ENCODE peak calls at places on chromosomes 2 and 18, in five cellular contexts. Z is fibroblast of mammary gland; S is left cardiac atrium; X is stimulated activated CD8-positive, alpha-beta memory T cell treated with anti-CD3 and anti-CD28 coated beads, Interleukin-15, amount 100 ng/mL, for 24 hours; T is nucleus accumbens. B is an unnamed sample.

GRCh38 chr18:8329186-8329771 is 280.0 kb upstream of the RAB12 start:
- DNase-seq in Z (peak; percentile 74), S (no peak), X (no peak), T (no peak), B (no peak)

GRCh38 chr18:34370704-34371405 is 146.1 kb upstream of the NOL4 start:
- DNase-seq in Z (no peak), S (no peak), X (no peak), T (no peak), B (no peak)

GRCh38 chr2:3288455-3289163 is 89.0 kb downstream of the EIPR1 start:
- DNase-seq in Z (no peak), S (no peak), X (no peak), T (peak; percentile 31), B (no peak)

GRCh38 chr2:187299122-187299906 is 148.7 kb downstream of the CALCRL start:
- DNase-seq in Z (peak; percentile 76), S (no peak), X (no peak), T (no peak), B (no peak)

GRCh38 chr2:128661289-128661688 is 342.6 kb upstream of the HS6ST1 start:
- DNase-seq in Z (no peak), S (no peak), X (no peak), T (no peak), B (no peak)

GRCh38 chr2:205792908-205793307 is 110.6 kb downstream of the NRP2 start:
- DNase-seq in Z (no peak), S (no peak), X (no peak), T (no peak), B (no peak)

GRCh38 chr2:203983064-203983715 is 46.6 kb downstream of the ICOS start:
- DNase-seq in Z (no peak), S (no peak), X (no peak), T (no peak), B (no peak)

GRCh38 chr2:67879586-67880290 is 183.1 kb downstream of the C1D start:
- DNase-seq in Z (peak; percentile 80), S (no peak), X (no peak), T (no peak), B (no peak)

GRCh38 chr2:202375006-202375610 is 1.0 kb upstream of the BMPR2 start:
- DNase-seq in Z (peak; percentile 63), S (peak; percentile 87), X (no peak), T (peak; percentile 52), B (peak; percentile 58)

GRCh38 chr18:79047556-79048244 is 21.5 kb upstream of the ATP9B start:
- DNase-seq in Z (no peak), S (no peak), X (no peak), T (no peak), B (no peak)

GRCh38 chr2:47626664-47627063 is 156.3 kb upstream of the MSH6 start:
- DNase-seq in Z (no peak), S (no peak), X (no peak), T (no peak), B (no peak)

GRCh38 chr18:61703508-61703907 is 189.3 kb downstream of the RNF152 start:
- DNase-seq in Z (peak; percentile 79), S (no peak), X (no peak), T (no peak), B (no peak)

GRCh38 chr2:237870754-237871651 is 11.6 kb downstream of the RAMP1 start:
- DNase-seq in Z (no peak), S (no peak), X (no peak), T (no peak), B (peak; percentile 5)

GRCh38 chr2:45993476-45993991 is 303.7 kb upstream of the EPAS1 start:
- DNase-seq in Z (peak; percentile 88), S (peak; percentile 60), X (no peak), T (peak; percentile 5), B (no peak)

GRCh38 chr2:94759211-94759610 is 112.0 kb upstream of the TEKT4 start:
- DNase-seq in Z (no peak), S (no peak), X (no peak), T (no peak), B (no peak)

GRCh38 chr2:164560181-164560792 is 61.0 kb downstream of the GRB14 start:
- DNase-seq in Z (peak; percentile 32), S (no peak), X (no peak), T (no peak), B (peak; percentile 13)

GRCh38 chr2:30777662-30778505 is 29.4 kb downstream of the CAPN13 start:
- DNase-seq in Z (no peak), S (no peak), X (no peak), T (no peak), B (no peak)

GRCh38 chr2:145022021-145022670 is 502.2 kb upstream of the ZEB2 start:
- DNase-seq in Z (peak; percentile 59), S (no peak), X (no peak), T (no peak), B (no peak)

GRCh38 chr2:146837857-146838256 is 1007.0 kb upstream of the ACVR2A start:
- DNase-seq in Z (peak; percentile 40), S (no peak), X (no peak), T (no peak), B (no peak)

GRCh38 chr2:59584958-59585357 is 968.5 kb downstream of the BCL11A start:
- DNase-seq in Z (no peak), S (no peak), X (no peak), T (no peak), B (peak; percentile 2)

B was measured in B cell.